ENCODE peak calls at places on chromosomes 5 and 9, in seven cellular contexts. R, N, Z, A, S, T and Y are unnamed samples.

GRCh38 chr5:32217886-32218396 is 43.8 kb upstream of the GOLPH3 start:
- DNase-seq in R (peak; percentile 26), N (peak; percentile 30), Z (no peak), A (no peak), S (no peak), T (no peak), Y (peak; percentile 7)

GRCh38 chr9:130458804-130459067 is 14.0 kb downstream of the ASS1 start:
- DNase-seq in R (no peak), N (no peak), Z (no peak), A (no peak), S (no peak), T (no peak), Y (no peak)

GRCh38 chr9:88949961-88950340 is 41.3 kb upstream of the S1PR3 start:
- DNase-seq in R (no peak), N (no peak), Z (no peak), A (no peak), S (no peak), T (no peak), Y (no peak)

GRCh38 chr5:159338143-159338542 is 7.9 kb upstream of the IL12B start:
- DNase-seq in R (no peak), N (no peak), Z (no peak), A (no peak), S (no peak), T (no peak), Y (no peak)

GRCh38 chr5:1038417-1039209 is 30.0 kb downstream of the NKD2 start:
- DNase-seq in R (no peak), N (no peak), Z (no peak), A (no peak), S (no peak), T (no peak), Y (no peak)

GRCh38 chr5:32710859-32711692 is at the start of gene NPR3:
- DNase-seq in R (no peak), N (no peak), Z (no peak), A (peak; percentile 30), S (peak; percentile 21), T (peak; percentile 51), Y (no peak)

GRCh38 chr5:1651250-1651649 is 127.5 kb upstream of the LPCAT1 start:
- DNase-seq in R (no peak), N (no peak), Z (no peak), A (no peak), S (no peak), T (no peak), Y (no peak)

GRCh38 chr5:132747693-132748440 is 641 bp downstream of the CCNI2 start:
- DNase-seq in R (no peak), N (no peak), Z (no peak), A (no peak), S (no peak), T (peak; percentile 74), Y (no peak)

GRCh38 chr5:14870347-14871083 is 1.1 kb downstream of the ANKH start:
- DNase-seq in R (peak; percentile 42), N (peak; percentile 44), Z (peak; percentile 47), A (no peak), S (no peak), T (no peak), Y (peak; percentile 57)

GRCh38 chr5:34587355-34588241 is 68.5 kb upstream of the RAI14 start:
- DNase-seq in R (no peak), N (peak; percentile 57), Z (no peak), A (no peak), S (peak; percentile 75), T (no peak), Y (peak; percentile 23)

GRCh38 chr9:114311571-114312512 is 11.1 kb upstream of the ORM1 start:
- DNase-seq in R (no peak), N (no peak), Z (no peak), A (no peak), S (no peak), T (peak; percentile 36), Y (no peak)

GRCh38 chr9:135479469-135480052 is at the start of gene PPP1R26:
- DNase-seq in R (peak; percentile 25), N (no peak), Z (no peak), A (peak; percentile 81), S (peak; percentile 45), T (no peak), Y (peak; percentile 11)

GRCh38 chr5:153629027-153629426 is 138.6 kb downstream of the GRIA1 start:
- DNase-seq in R (peak; percentile 29), N (peak; percentile 85), Z (no peak), A (peak; percentile 26), S (peak; percentile 18), T (peak; percentile 50), Y (no peak)

GRCh38 chr5:67887648-67888047 is 327.9 kb upstream of the PIK3R1 start:
- DNase-seq in R (no peak), N (no peak), Z (no peak), A (no peak), S (peak; percentile 35), T (no peak), Y (no peak)

GRCh38 chr9:126055386-126055785 is 271.2 kb upstream of the MVB12B start:
- DNase-seq in R (no peak), N (peak; percentile 60), Z (no peak), A (no peak), S (no peak), T (no peak), Y (no peak)

GRCh38 chr5:69295088-69295754 is 37.4 kb downstream of the CCDC125 start:
- DNase-seq in R (no peak), N (no peak), Z (no peak), A (no peak), S (no peak), T (no peak), Y (no peak)

GRCh38 chr5:128632264-128632663 is 94.2 kb upstream of the FBN2 start:
- DNase-seq in R (no peak), N (no peak), Z (no peak), A (no peak), S (no peak), T (no peak), Y (no peak)

GRCh38 chr9:97529363-97530076 is 28.1 kb downstream of the TMOD1 start:
- DNase-seq in R (no peak), N (peak; percentile 53), Z (no peak), A (no peak), S (peak; percentile 91), T (no peak), Y (no peak)

GRCh38 chr9:111743275-111743674 is 51.5 kb downstream of the SHOC1 start:
- DNase-seq in R (no peak), N (peak; percentile 72), Z (no peak), A (no peak), S (peak; percentile 93), T (no peak), Y (no peak)

GRCh38 chr5:81244451-81244850 is 11.3 kb downstream of the CKMT2 start:
- DNase-seq in R (no peak), N (no peak), Z (no peak), A (no peak), S (no peak), T (no peak), Y (no peak)

GRCh38 chr5:149188383-149188782 is 47.1 kb downstream of the ABLIM3 start:
- DNase-seq in R (no peak), N (no peak), Z (no peak), A (no peak), S (no peak), T (no peak), Y (no peak)

GRCh38 chr5:96852769-96853168 is 23.5 kb upstream of the ERAP2 start:
- DNase-seq in R (no peak), N (peak; percentile 62), Z (no peak), A (no peak), S (no peak), T (no peak), Y (no peak)

GRCh38 chr9:33877727-33878489 is 60.9 kb downstream of the UBE2R2 start:
- DNase-seq in R (no peak), N (no peak), Z (no peak), A (no peak), S (no peak), T (no peak), Y (no peak)

GRCh38 chr9:69097923-69098593 is 62.5 kb downstream of the FXN start:
- DNase-seq in R (no peak), N (no peak), Z (no peak), A (no peak), S (no peak), T (no peak), Y (no peak)

GRCh38 chr5:157446077-157446930 is 13.7 kb upstream of the NIPAL4 start:
- DNase-seq in R (no peak), N (no peak), Z (no peak), A (no peak), S (no peak), T (no peak), Y (no peak)

GRCh38 chr5:130964238-130965192 is 200.5 kb downstream of the HINT1 start:
- DNase-seq in R (no peak), N (no peak), Z (no peak), A (no peak), S (no peak), T (no peak), Y (no peak)

GRCh38 chr5:159736844-159737243 is 179.4 kb upstream of the ADRA1B start:
- DNase-seq in R (no peak), N (no peak), Z (no peak), A (no peak), S (no peak), T (no peak), Y (no peak)